ENCODE peak calls at places on chromosomes 13 and 19, in four cellular contexts. S is NCI-H1092, Z is AG04450, G is H7. T is an unnamed sample.

GRCh38 chr19:35468637-35469036 is 20.6 kb downstream of the FFAR2 start:
- DNase-seq in S (no peak), Z (no peak), G (peak; percentile 79), T (peak; percentile 67)

GRCh38 chr13:86188170-86188569 is 389.0 kb upstream of the SLITRK6 start:
- DNase-seq in S (no peak), Z (no peak), G (no peak), T (no peak)

GRCh38 chr13:50168803-50169202 is 153.6 kb downstream of the KCNRG start:
- DNase-seq in S (no peak), Z (no peak), G (no peak), T (no peak)

GRCh38 chr13:108915634-108916497 is 286.5 kb downstream of the MYO16 start:
- DNase-seq in S (peak; percentile 48), Z (peak; percentile 65), G (no peak), T (peak; percentile 68)

GRCh38 chr13:93364166-93364565 is 137.6 kb downstream of the GPC6 start:
- DNase-seq in S (no peak), Z (peak; percentile 27), G (no peak), T (no peak)

GRCh38 chr13:105087941-105088340 is 1447.5 kb downstream of the EFNB2 start:
- DNase-seq in S (no peak), Z (no peak), G (peak; percentile 27), T (peak; percentile 12)

GRCh38 chr19:1131718-1132552 is 28.1 kb downstream of the GPX4 start:
- DNase-seq in S (no peak), Z (peak; percentile 43), G (peak; percentile 91), T (peak; percentile 81)

GRCh38 chr13:59745395-59745788 is 418.3 kb downstream of the DIAPH3 start:
- DNase-seq in S (no peak), Z (peak; percentile 23), G (no peak), T (no peak)

GRCh38 chr13:40794414-40795368 is 5.3 kb downstream of the SLC25A15 start:
- DNase-seq in S (no peak), Z (no peak), G (no peak), T (no peak)

GRCh38 chr13:113835461-113836274 is 28.2 kb downstream of the GAS6 start:
- DNase-seq in S (no peak), Z (peak; percentile 47), G (no peak), T (no peak)

T was measured in iPS-NIHi11.